ENCODE peak calls at places on chromosomes 6 and 20, in seven cellular contexts. One of them, this sample, is unnamed.

GRCh38 chr6:33911488-33911887 is 107.7 kb upstream of the MLN start:
- DNase-seq in mesothelial cell of epicardium: no peak
- DNase-seq in naive thymus-derived CD4-positive, alpha-beta T cell: no peak
- DNase-seq in DMS79: no peak
- DNase-seq in cardiac fibroblast: no peak
- DNase-seq in transverse colon: no peak
- DNase-seq in pancreas: no peak
- DNase-seq in this sample: no peak

GRCh38 chr20:4401601-4402000 is 320.1 kb upstream of the PRND start:
- DNase-seq in cardiac fibroblast: peak
- DNase-seq in DMS79: no peak
- DNase-seq in mesothelial cell of epicardium: no peak
- DNase-seq in pancreas: no peak
- DNase-seq in naive thymus-derived CD4-positive, alpha-beta T cell: no peak
- DNase-seq in transverse colon: no peak
- DNase-seq in this sample: no peak

GRCh38 chr6:27775796-27776184 is 136.4 kb downstream of the OR2B2 start:
- DNase-seq in mesothelial cell of epicardium: no peak
- DNase-seq in transverse colon: peak
- DNase-seq in cardiac fibroblast: no peak
- DNase-seq in naive thymus-derived CD4-positive, alpha-beta T cell: no peak
- DNase-seq in DMS79: no peak
- DNase-seq in pancreas: no peak
- DNase-seq in this sample: no peak

GRCh38 chr6:20876016-20876415 is 341.8 kb downstream of the CDKAL1 start:
- DNase-seq in cardiac fibroblast: peak
- DNase-seq in mesothelial cell of epicardium: no peak
- DNase-seq in naive thymus-derived CD4-positive, alpha-beta T cell: no peak
- DNase-seq in DMS79: no peak
- DNase-seq in transverse colon: no peak
- DNase-seq in pancreas: no peak
- DNase-seq in this sample: no peak

GRCh38 chr6:73308712-73309533 is 45.2 kb downstream of the DPPA5 start:
- DNase-seq in DMS79: peak
- DNase-seq in naive thymus-derived CD4-positive, alpha-beta T cell: no peak
- DNase-seq in cardiac fibroblast: peak
- DNase-seq in mesothelial cell of epicardium: no peak
- DNase-seq in transverse colon: no peak
- DNase-seq in pancreas: no peak
- DNase-seq in this sample: peak

GRCh38 chr20:528923-529594 is 14.5 kb downstream of the CSNK2A1 start:
- DNase-seq in DMS79: no peak
- DNase-seq in naive thymus-derived CD4-positive, alpha-beta T cell: no peak
- DNase-seq in cardiac fibroblast: peak
- DNase-seq in pancreas: no peak
- DNase-seq in mesothelial cell of epicardium: no peak
- DNase-seq in transverse colon: no peak
- DNase-seq in this sample: no peak

GRCh38 chr20:49570828-49571552 is 3.1 kb upstream of the PTGIS start:
- DNase-seq in transverse colon: no peak
- DNase-seq in pancreas: peak
- DNase-seq in mesothelial cell of epicardium: no peak
- DNase-seq in naive thymus-derived CD4-positive, alpha-beta T cell: no peak
- DNase-seq in DMS79: no peak
- DNase-seq in cardiac fibroblast: peak
- DNase-seq in this sample: peak

GRCh38 chr20:18477218-18477617 is 10.0 kb downstream of the POLR3F start:
- DNase-seq in mesothelial cell of epicardium: no peak
- DNase-seq in DMS79: no peak
- DNase-seq in naive thymus-derived CD4-positive, alpha-beta T cell: no peak
- DNase-seq in pancreas: no peak
- DNase-seq in transverse colon: no peak
- DNase-seq in cardiac fibroblast: no peak
- DNase-seq in this sample: no peak

GRCh38 chr20:11976966-11977365 is 59.3 kb downstream of the BTBD3 start:
- DNase-seq in pancreas: no peak
- DNase-seq in DMS79: no peak
- DNase-seq in transverse colon: no peak
- DNase-seq in naive thymus-derived CD4-positive, alpha-beta T cell: no peak
- DNase-seq in cardiac fibroblast: no peak
- DNase-seq in mesothelial cell of epicardium: no peak
- DNase-seq in this sample: no peak

GRCh38 chr6:157036245-157036681 is 259.1 kb downstream of the ARID1B start:
- DNase-seq in pancreas: no peak
- DNase-seq in transverse colon: no peak
- DNase-seq in cardiac fibroblast: no peak
- DNase-seq in DMS79: no peak
- DNase-seq in naive thymus-derived CD4-positive, alpha-beta T cell: no peak
- DNase-seq in mesothelial cell of epicardium: no peak
- DNase-seq in this sample: peak

GRCh38 chr6:24125980-24126379 is at the start of gene NRSN1:
- DNase-seq in DMS79: peak
- DNase-seq in mesothelial cell of epicardium: peak
- DNase-seq in transverse colon: no peak
- DNase-seq in pancreas: peak
- DNase-seq in cardiac fibroblast: no peak
- DNase-seq in naive thymus-derived CD4-positive, alpha-beta T cell: no peak
- DNase-seq in this sample: no peak

GRCh38 chr6:26550250-26550993 is 12.3 kb downstream of the HMGN4 start:
- DNase-seq in naive thymus-derived CD4-positive, alpha-beta T cell: peak
- DNase-seq in pancreas: no peak
- DNase-seq in DMS79: no peak
- DNase-seq in transverse colon: peak
- DNase-seq in cardiac fibroblast: peak
- DNase-seq in mesothelial cell of epicardium: peak
- DNase-seq in this sample: peak

GRCh38 chr6:15063253-15063853 is 182.5 kb upstream of the JARID2 start:
- DNase-seq in naive thymus-derived CD4-positive, alpha-beta T cell: no peak
- DNase-seq in cardiac fibroblast: peak
- DNase-seq in DMS79: no peak
- DNase-seq in mesothelial cell of epicardium: no peak
- DNase-seq in pancreas: peak
- DNase-seq in transverse colon: peak
- DNase-seq in this sample: no peak

GRCh38 chr6:53437557-53438202 is 88.9 kb upstream of the ELOVL5 start:
- DNase-seq in pancreas: no peak
- DNase-seq in transverse colon: no peak
- DNase-seq in DMS79: no peak
- DNase-seq in cardiac fibroblast: peak
- DNase-seq in mesothelial cell of epicardium: no peak
- DNase-seq in naive thymus-derived CD4-positive, alpha-beta T cell: peak
- DNase-seq in this sample: peak

GRCh38 chr6:108635505-108636226 is 74.9 kb downstream of the FOXO3 start:
- DNase-seq in cardiac fibroblast: no peak
- DNase-seq in mesothelial cell of epicardium: no peak
- DNase-seq in transverse colon: no peak
- DNase-seq in naive thymus-derived CD4-positive, alpha-beta T cell: peak
- DNase-seq in pancreas: no peak
- DNase-seq in DMS79: no peak
- DNase-seq in this sample: no peak

GRCh38 chr20:35792740-35793139 is 20.9 kb downstream of the PHF20 start:
- DNase-seq in mesothelial cell of epicardium: no peak
- DNase-seq in pancreas: no peak
- DNase-seq in cardiac fibroblast: no peak
- DNase-seq in transverse colon: no peak
- DNase-seq in naive thymus-derived CD4-positive, alpha-beta T cell: no peak
- DNase-seq in DMS79: no peak
- DNase-seq in this sample: no peak

GRCh38 chr20:40682104-40683045 is 6.7 kb downstream of the MAFB start:
- DNase-seq in mesothelial cell of epicardium: no peak
- DNase-seq in DMS79: no peak
- DNase-seq in cardiac fibroblast: no peak
- DNase-seq in pancreas: peak
- DNase-seq in naive thymus-derived CD4-positive, alpha-beta T cell: no peak
- DNase-seq in transverse colon: no peak
- DNase-seq in this sample: peak

GRCh38 chr6:169833258-169833794 is 81.9 kb downstream of the ERMARD start:
- DNase-seq in transverse colon: no peak
- DNase-seq in naive thymus-derived CD4-positive, alpha-beta T cell: no peak
- DNase-seq in mesothelial cell of epicardium: no peak
- DNase-seq in cardiac fibroblast: peak
- DNase-seq in DMS79: no peak
- DNase-seq in pancreas: no peak
- DNase-seq in this sample: no peak

GRCh38 chr6:112983741-112984221 is 636.7 kb downstream of the RFPL4B start:
- DNase-seq in cardiac fibroblast: peak
- DNase-seq in mesothelial cell of epicardium: no peak
- DNase-seq in pancreas: no peak
- DNase-seq in DMS79: no peak
- DNase-seq in naive thymus-derived CD4-positive, alpha-beta T cell: no peak
- DNase-seq in transverse colon: no peak
- DNase-seq in this sample: no peak

GRCh38 chr6:43368517-43369160 is 808 bp downstream of the ZNF318 start:
- DNase-seq in DMS79: no peak
- DNase-seq in cardiac fibroblast: peak
- DNase-seq in mesothelial cell of epicardium: peak
- DNase-seq in transverse colon: peak
- DNase-seq in naive thymus-derived CD4-positive, alpha-beta T cell: peak
- DNase-seq in pancreas: peak
- DNase-seq in this sample: no peak

GRCh38 chr6:33633462-33634158 is 12.5 kb downstream of the ITPR3 start:
- DNase-seq in naive thymus-derived CD4-positive, alpha-beta T cell: peak
- DNase-seq in cardiac fibroblast: peak
- DNase-seq in DMS79: no peak
- DNase-seq in transverse colon: peak
- DNase-seq in pancreas: peak
- DNase-seq in mesothelial cell of epicardium: no peak
- DNase-seq in this sample: peak

GRCh38 chr20:59248031-59248684 is 52.3 kb upstream of the EDN3 start:
- DNase-seq in cardiac fibroblast: peak
- DNase-seq in pancreas: no peak
- DNase-seq in naive thymus-derived CD4-positive, alpha-beta T cell: no peak
- DNase-seq in DMS79: no peak
- DNase-seq in mesothelial cell of epicardium: no peak
- DNase-seq in transverse colon: no peak
- DNase-seq in this sample: no peak

GRCh38 chr6:6315660-6316059 is 4.8 kb downstream of the F13A1 start:
- DNase-seq in pancreas: no peak
- DNase-seq in mesothelial cell of epicardium: no peak
- DNase-seq in naive thymus-derived CD4-positive, alpha-beta T cell: peak
- DNase-seq in cardiac fibroblast: peak
- DNase-seq in transverse colon: peak
- DNase-seq in DMS79: no peak
- DNase-seq in this sample: no peak

GRCh38 chr6:42251911-42252637 is 34.4 kb upstream of the MRPS10 start:
- DNase-seq in cardiac fibroblast: peak
- DNase-seq in naive thymus-derived CD4-positive, alpha-beta T cell: no peak
- DNase-seq in transverse colon: peak
- DNase-seq in DMS79: peak
- DNase-seq in mesothelial cell of epicardium: no peak
- DNase-seq in pancreas: peak
- DNase-seq in this sample: no peak

GRCh38 chr20:33386673-33387072 is 14.6 kb downstream of the CDK5RAP1 start:
- DNase-seq in mesothelial cell of epicardium: no peak
- DNase-seq in transverse colon: no peak
- DNase-seq in cardiac fibroblast: no peak
- DNase-seq in naive thymus-derived CD4-positive, alpha-beta T cell: no peak
- DNase-seq in pancreas: no peak
- DNase-seq in DMS79: no peak
- DNase-seq in this sample: peak

GRCh38 chr20:29409833-29410804 is 1847.3 kb upstream of the DEFB115 start:
- DNase-seq in naive thymus-derived CD4-positive, alpha-beta T cell: no peak
- DNase-seq in transverse colon: no peak
- DNase-seq in cardiac fibroblast: no peak
- DNase-seq in pancreas: no peak
- DNase-seq in DMS79: no peak
- DNase-seq in mesothelial cell of epicardium: no peak
- DNase-seq in this sample: no peak

GRCh38 chr6:103893082-103893481 is 966.6 kb downstream of the HACE1 start:
- DNase-seq in cardiac fibroblast: peak
- DNase-seq in naive thymus-derived CD4-positive, alpha-beta T cell: no peak
- DNase-seq in transverse colon: no peak
- DNase-seq in mesothelial cell of epicardium: no peak
- DNase-seq in pancreas: no peak
- DNase-seq in DMS79: no peak
- DNase-seq in this sample: no peak

GRCh38 chr6:24766685-24767462 is 7.9 kb upstream of the GMNN start:
- DNase-seq in cardiac fibroblast: peak
- DNase-seq in DMS79: no peak
- DNase-seq in transverse colon: no peak
- DNase-seq in pancreas: no peak
- DNase-seq in mesothelial cell of epicardium: no peak
- DNase-seq in naive thymus-derived CD4-positive, alpha-beta T cell: peak
- DNase-seq in this sample: no peak

GRCh38 chr6:105779113-105779512 is 307.0 kb upstream of the PRDM1 start:
- DNase-seq in pancreas: no peak
- DNase-seq in mesothelial cell of epicardium: no peak
- DNase-seq in transverse colon: no peak
- DNase-seq in cardiac fibroblast: no peak
- DNase-seq in DMS79: no peak
- DNase-seq in naive thymus-derived CD4-positive, alpha-beta T cell: no peak
- DNase-seq in this sample: no peak

GRCh38 chr6:162177733-162178132 is 549.8 kb downstream of the PRKN start:
- DNase-seq in pancreas: no peak
- DNase-seq in transverse colon: no peak
- DNase-seq in cardiac fibroblast: no peak
- DNase-seq in mesothelial cell of epicardium: no peak
- DNase-seq in naive thymus-derived CD4-positive, alpha-beta T cell: no peak
- DNase-seq in DMS79: no peak
- DNase-seq in this sample: no peak

GRCh38 chr6:127554435-127555006 is 22.5 kb upstream of the C6orf58 start:
- DNase-seq in cardiac fibroblast: peak
- DNase-seq in mesothelial cell of epicardium: no peak
- DNase-seq in transverse colon: no peak
- DNase-seq in DMS79: no peak
- DNase-seq in naive thymus-derived CD4-positive, alpha-beta T cell: peak
- DNase-seq in pancreas: no peak
- DNase-seq in this sample: peak

GRCh38 chr6:131954099-131954774 is 3.1 kb upstream of the CCN2 start:
- DNase-seq in transverse colon: no peak
- DNase-seq in DMS79: no peak
- DNase-seq in naive thymus-derived CD4-positive, alpha-beta T cell: no peak
- DNase-seq in mesothelial cell of epicardium: no peak
- DNase-seq in cardiac fibroblast: peak
- DNase-seq in pancreas: no peak
- DNase-seq in this sample: no peak

GRCh38 chr6:138803914-138804313 is 8.0 kb downstream of the ECT2L start:
- DNase-seq in naive thymus-derived CD4-positive, alpha-beta T cell: no peak
- DNase-seq in pancreas: no peak
- DNase-seq in transverse colon: no peak
- DNase-seq in mesothelial cell of epicardium: no peak
- DNase-seq in DMS79: no peak
- DNase-seq in cardiac fibroblast: peak
- DNase-seq in this sample: no peak

This sample was measured in Caco-2.